ENCODE peak calls at places on chromosomes 5 and 9, in seven cellular contexts. F, Y, J, G, R, I and P are unnamed samples.

GRCh38 chr9:69513291-69513690 is 158.9 kb downstream of the APBA1 start:
- DNase-seq in F (no peak), Y (no peak), J (no peak), G (no peak), R (no peak), I (no peak), P (no peak)

GRCh38 chr5:140338918-140339317 is 7.5 kb downstream of the HBEGF start:
- DNase-seq in F (no peak), Y (no peak), J (no peak), G (no peak), R (no peak), I (no peak), P (no peak)

GRCh38 chr5:17105744-17106450 is 111.5 kb upstream of the BASP1 start:
- DNase-seq in F (no peak), Y (peak; percentile 43), J (no peak), G (no peak), R (no peak), I (no peak), P (no peak)

GRCh38 chr5:57482671-57483106 is at the start of gene ACTBL2:
- DNase-seq in F (no peak), Y (no peak), J (no peak), G (no peak), R (no peak), I (no peak), P (no peak)

GRCh38 chr5:19496056-19496455 is 491.9 kb downstream of the CDH18 start:
- DNase-seq in F (no peak), Y (peak; percentile 5), J (no peak), G (no peak), R (no peak), I (no peak), P (no peak)

GRCh38 chr9:27181381-27181780 is 72.4 kb downstream of the TEK start:
- DNase-seq in F (no peak), Y (no peak), J (no peak), G (no peak), R (no peak), I (no peak), P (no peak)

GRCh38 chr5:116303340-116303739 is 218.5 kb downstream of the COMMD10 start:
- DNase-seq in F (no peak), Y (no peak), J (no peak), G (no peak), R (no peak), I (no peak), P (no peak)

GRCh38 chr9:131589124-131589711 is 43.9 kb downstream of the PRRT1B start:
- DNase-seq in F (no peak), Y (no peak), J (no peak), G (no peak), R (no peak), I (no peak), P (no peak)

GRCh38 chr9:9560382-9561035 is 1052.3 kb downstream of the PTPRD start:
- DNase-seq in F (no peak), Y (no peak), J (no peak), G (no peak), R (no peak), I (no peak), P (no peak)

GRCh38 chr5:60492958-60493357 is 207.0 kb downstream of the DEPDC1B start:
- DNase-seq in F (peak; percentile 2), Y (no peak), J (no peak), G (no peak), R (no peak), I (no peak), P (no peak)

GRCh38 chr5:163730206-163730782 is 224.9 kb downstream of the MAT2B start:
- DNase-seq in F (no peak), Y (no peak), J (no peak), G (no peak), R (no peak), I (no peak), P (no peak)

GRCh38 chr5:161847896-161848510 is at the start of gene GABRA1:
- DNase-seq in F (no peak), Y (no peak), J (no peak), G (no peak), R (no peak), I (no peak), P (no peak)

GRCh38 chr9:34249274-34249673 is 70.4 kb downstream of the UBAP1 start:
- DNase-seq in F (no peak), Y (no peak), J (no peak), G (no peak), R (no peak), I (no peak), P (no peak)

GRCh38 chr5:84255318-84255717 is 129.4 kb downstream of the EDIL3 start:
- DNase-seq in F (peak; percentile 44), Y (no peak), J (no peak), G (no peak), R (no peak), I (no peak), P (no peak)

GRCh38 chr5:181191526-181192336 is 13.3 kb downstream of the TRIM7 start:
- DNase-seq in F (peak; percentile 95), Y (no peak), J (peak; percentile 90), G (peak; percentile 97), R (peak; percentile 95), I (peak; percentile 96), P (peak; percentile 97)

GRCh38 chr5:140420226-140420570 is 18.6 kb downstream of the ANKHD1 start:
- DNase-seq in F (peak; percentile 14), Y (no peak), J (no peak), G (no peak), R (no peak), I (no peak), P (no peak)

GRCh38 chr5:128673970-128674369 is 135.9 kb upstream of the FBN2 start:
- DNase-seq in F (no peak), Y (no peak), J (no peak), G (no peak), R (no peak), I (no peak), P (no peak)

GRCh38 chr5:160938532-160938931 is 86.5 kb upstream of the ATP10B start:
- DNase-seq in F (peak; percentile 54), Y (no peak), J (no peak), G (no peak), R (no peak), I (no peak), P (no peak)

GRCh38 chr5:26872337-26872736 is 166.0 kb downstream of the CDH9 start:
- DNase-seq in F (no peak), Y (no peak), J (no peak), G (no peak), R (no peak), I (no peak), P (no peak)